ENCODE peak calls at places on chromosomes 3 and 15, in four cellular contexts. One of them, this sample, is unnamed.

GRCh38 chr3:29186982-29187718 is 93.7 kb upstream of the RBMS3 start:
- DNase-seq in mesenchymal stem cell: peak
- DNase-seq in neuronal stem cell: no peak
- DNase-seq in trophoblast cell: no peak
- DNase-seq in this sample: peak

GRCh38 chr15:63950911-63951481 is 95.3 kb downstream of the DAPK2 start:
- DNase-seq in mesenchymal stem cell: peak
- DNase-seq in neuronal stem cell: no peak
- DNase-seq in trophoblast cell: no peak
- DNase-seq in this sample: no peak

GRCh38 chr3:53196575-53197407 is 35.8 kb downstream of the PRKCD start:
- DNase-seq in mesenchymal stem cell: peak
- DNase-seq in neuronal stem cell: no peak
- DNase-seq in trophoblast cell: peak
- DNase-seq in this sample: peak

GRCh38 chr3:53629396-53629711 is 134.9 kb downstream of the CACNA1D start:
- DNase-seq in mesenchymal stem cell: no peak
- DNase-seq in neuronal stem cell: no peak
- DNase-seq in trophoblast cell: no peak
- DNase-seq in this sample: no peak

GRCh38 chr15:92012368-92012629 is 158.8 kb downstream of the SLCO3A1 start:
- DNase-seq in mesenchymal stem cell: no peak
- DNase-seq in neuronal stem cell: no peak
- DNase-seq in trophoblast cell: no peak
- DNase-seq in this sample: no peak

GRCh38 chr3:32421991-32422859 is 30.6 kb downstream of the CMTM7 start:
- DNase-seq in mesenchymal stem cell: peak
- DNase-seq in neuronal stem cell: no peak
- DNase-seq in trophoblast cell: no peak
- DNase-seq in this sample: no peak

GRCh38 chr15:74867562-74868458 is 5.4 kb downstream of the SCAMP2 start:
- DNase-seq in mesenchymal stem cell: no peak
- DNase-seq in neuronal stem cell: no peak
- DNase-seq in trophoblast cell: no peak
- DNase-seq in this sample: no peak

GRCh38 chr15:41233367-41233771 is 2.3 kb downstream of the CHP1 start:
- DNase-seq in mesenchymal stem cell: peak
- DNase-seq in neuronal stem cell: no peak
- DNase-seq in trophoblast cell: peak
- DNase-seq in this sample: no peak

GRCh38 chr3:122754867-122755835 is 38.5 kb downstream of the HSPBAP1 start:
- DNase-seq in mesenchymal stem cell: peak
- DNase-seq in neuronal stem cell: peak
- DNase-seq in trophoblast cell: peak
- DNase-seq in this sample: peak

GRCh38 chr3:100465871-100466777 is 26.3 kb upstream of the TMEM45A start:
- DNase-seq in mesenchymal stem cell: peak
- DNase-seq in neuronal stem cell: no peak
- DNase-seq in trophoblast cell: no peak
- DNase-seq in this sample: no peak

GRCh38 chr15:92061511-92062200 is 208.1 kb downstream of the SLCO3A1 start:
- DNase-seq in mesenchymal stem cell: no peak
- DNase-seq in neuronal stem cell: no peak
- DNase-seq in trophoblast cell: no peak
- DNase-seq in this sample: no peak

GRCh38 chr3:156614642-156615511 is 59.5 kb upstream of the TIPARP start:
- DNase-seq in mesenchymal stem cell: no peak
- DNase-seq in neuronal stem cell: no peak
- DNase-seq in trophoblast cell: peak
- DNase-seq in this sample: peak

GRCh38 chr15:81002254-81003022 is 1.7 kb downstream of the TLNRD1 start:
- DNase-seq in mesenchymal stem cell: peak
- DNase-seq in neuronal stem cell: no peak
- DNase-seq in trophoblast cell: no peak
- DNase-seq in this sample: peak

GRCh38 chr3:114508976-114509375 is 215.1 kb downstream of the TIGIT start:
- DNase-seq in mesenchymal stem cell: peak
- DNase-seq in neuronal stem cell: no peak
- DNase-seq in trophoblast cell: no peak
- DNase-seq in this sample: peak

GRCh38 chr3:127536818-127537810 is 53.4 kb downstream of the TPRA1 start:
- DNase-seq in mesenchymal stem cell: no peak
- DNase-seq in neuronal stem cell: peak
- DNase-seq in trophoblast cell: no peak
- DNase-seq in this sample: peak

GRCh38 chr3:81245043-81245442 is 516.4 kb downstream of the GBE1 start:
- DNase-seq in mesenchymal stem cell: no peak
- DNase-seq in neuronal stem cell: no peak
- DNase-seq in trophoblast cell: no peak
- DNase-seq in this sample: no peak

GRCh38 chr3:185961675-185962232 is 23.9 kb upstream of the TRA2B start:
- DNase-seq in mesenchymal stem cell: no peak
- DNase-seq in neuronal stem cell: no peak
- DNase-seq in trophoblast cell: no peak
- DNase-seq in this sample: no peak

GRCh38 chr3:15361494-15362214 is 29.3 kb upstream of the SH3BP5 start:
- DNase-seq in mesenchymal stem cell: no peak
- DNase-seq in neuronal stem cell: peak
- DNase-seq in trophoblast cell: peak
- DNase-seq in this sample: peak

GRCh38 chr15:66798426-66799061 is 96.5 kb downstream of the SMAD6 start:
- DNase-seq in mesenchymal stem cell: no peak
- DNase-seq in neuronal stem cell: no peak
- DNase-seq in trophoblast cell: no peak
- DNase-seq in this sample: no peak

GRCh38 chr15:49370782-49371181 is 52.3 kb upstream of the FGF7 start:
- DNase-seq in mesenchymal stem cell: peak
- DNase-seq in neuronal stem cell: no peak
- DNase-seq in trophoblast cell: no peak
- DNase-seq in this sample: no peak

GRCh38 chr3:96259-96658 is 100.3 kb upstream of the CHL1 start:
- DNase-seq in mesenchymal stem cell: no peak
- DNase-seq in neuronal stem cell: no peak
- DNase-seq in trophoblast cell: no peak
- DNase-seq in this sample: no peak

GRCh38 chr3:66956740-66957139 is 41.4 kb upstream of the KBTBD8 start:
- DNase-seq in mesenchymal stem cell: no peak
- DNase-seq in neuronal stem cell: no peak
- DNase-seq in trophoblast cell: no peak
- DNase-seq in this sample: no peak

GRCh38 chr3:19147905-19148767 is at the start of gene KCNH8:
- DNase-seq in mesenchymal stem cell: no peak
- DNase-seq in neuronal stem cell: peak
- DNase-seq in trophoblast cell: no peak
- DNase-seq in this sample: peak

GRCh38 chr3:124266517-124266916 is 274.6 kb upstream of the ROPN1 start:
- DNase-seq in mesenchymal stem cell: no peak
- DNase-seq in neuronal stem cell: no peak
- DNase-seq in trophoblast cell: peak
- DNase-seq in this sample: peak

GRCh38 chr3:191008074-191008473 is 145.6 kb upstream of the GMNC start:
- DNase-seq in mesenchymal stem cell: no peak
- DNase-seq in neuronal stem cell: no peak
- DNase-seq in trophoblast cell: no peak
- DNase-seq in this sample: no peak

GRCh38 chr3:156723182-156723619 is 48.8 kb downstream of the TIPARP start:
- DNase-seq in mesenchymal stem cell: no peak
- DNase-seq in neuronal stem cell: no peak
- DNase-seq in trophoblast cell: no peak
- DNase-seq in this sample: no peak

GRCh38 chr3:10471337-10471721 is 34.1 kb downstream of the ATP2B2 start:
- DNase-seq in mesenchymal stem cell: no peak
- DNase-seq in neuronal stem cell: peak
- DNase-seq in trophoblast cell: no peak
- DNase-seq in this sample: peak

GRCh38 chr3:150970665-150971327 is 1.7 kb downstream of the CLRN1 start:
- DNase-seq in mesenchymal stem cell: peak
- DNase-seq in neuronal stem cell: no peak
- DNase-seq in trophoblast cell: no peak
- DNase-seq in this sample: peak

GRCh38 chr3:55269096-55269495 is 218.0 kb downstream of the WNT5A start:
- DNase-seq in mesenchymal stem cell: peak
- DNase-seq in neuronal stem cell: no peak
- DNase-seq in trophoblast cell: no peak
- DNase-seq in this sample: no peak

GRCh38 chr15:95451891-95452290 is 878.6 kb upstream of the NR2F2 start:
- DNase-seq in mesenchymal stem cell: no peak
- DNase-seq in neuronal stem cell: no peak
- DNase-seq in trophoblast cell: no peak
- DNase-seq in this sample: no peak

GRCh38 chr15:50798684-50799083 is 33.2 kb upstream of the SPPL2A start:
- DNase-seq in mesenchymal stem cell: peak
- DNase-seq in neuronal stem cell: no peak
- DNase-seq in trophoblast cell: no peak
- DNase-seq in this sample: no peak

GRCh38 chr3:24734019-24734418 is 239.4 kb upstream of the THRB start:
- DNase-seq in mesenchymal stem cell: no peak
- DNase-seq in neuronal stem cell: no peak
- DNase-seq in trophoblast cell: no peak
- DNase-seq in this sample: no peak

GRCh38 chr3:183485093-183485492 is 56.7 kb upstream of the MCF2L2 start:
- DNase-seq in mesenchymal stem cell: no peak
- DNase-seq in neuronal stem cell: no peak
- DNase-seq in trophoblast cell: no peak
- DNase-seq in this sample: no peak

GRCh38 chr3:134388748-134389485 is 14.7 kb upstream of the AMOTL2 start:
- DNase-seq in mesenchymal stem cell: no peak
- DNase-seq in neuronal stem cell: no peak
- DNase-seq in trophoblast cell: no peak
- DNase-seq in this sample: no peak

GRCh38 chr3:134388292-134388691 is 14.0 kb upstream of the AMOTL2 start:
- DNase-seq in mesenchymal stem cell: no peak
- DNase-seq in neuronal stem cell: no peak
- DNase-seq in trophoblast cell: no peak
- DNase-seq in this sample: no peak

GRCh38 chr3:134389865-134390264 is 15.6 kb upstream of the AMOTL2 start:
- DNase-seq in mesenchymal stem cell: no peak
- DNase-seq in neuronal stem cell: no peak
- DNase-seq in trophoblast cell: no peak
- DNase-seq in this sample: no peak

GRCh38 chr3:134384963-134385362 is 10.7 kb upstream of the AMOTL2 start:
- DNase-seq in mesenchymal stem cell: no peak
- DNase-seq in neuronal stem cell: no peak
- DNase-seq in trophoblast cell: no peak
- DNase-seq in this sample: no peak

GRCh38 chr3:134387293-134387692 is 13.0 kb upstream of the AMOTL2 start:
- DNase-seq in mesenchymal stem cell: no peak
- DNase-seq in neuronal stem cell: no peak
- DNase-seq in trophoblast cell: no peak
- DNase-seq in this sample: no peak
- H2AK5ac ChIP-seq in mesenchymal stem cell: no peak
- H2AK5ac ChIP-seq in neuronal stem cell: no peak
- H2AK5ac ChIP-seq in trophoblast cell: no peak
- H2AK5ac ChIP-seq in this sample: no peak

GRCh38 chr15:89098281-89098680 is 10.0 kb downstream of the ABHD2 start:
- DNase-seq in mesenchymal stem cell: no peak
- DNase-seq in neuronal stem cell: no peak
- DNase-seq in trophoblast cell: no peak
- DNase-seq in this sample: no peak
- H2BK120ac ChIP-seq in mesenchymal stem cell: no peak
- H2BK120ac ChIP-seq in neuronal stem cell: no peak
- H2BK120ac ChIP-seq in trophoblast cell: no peak
- H2BK120ac ChIP-seq in this sample: no peak

DNA sequence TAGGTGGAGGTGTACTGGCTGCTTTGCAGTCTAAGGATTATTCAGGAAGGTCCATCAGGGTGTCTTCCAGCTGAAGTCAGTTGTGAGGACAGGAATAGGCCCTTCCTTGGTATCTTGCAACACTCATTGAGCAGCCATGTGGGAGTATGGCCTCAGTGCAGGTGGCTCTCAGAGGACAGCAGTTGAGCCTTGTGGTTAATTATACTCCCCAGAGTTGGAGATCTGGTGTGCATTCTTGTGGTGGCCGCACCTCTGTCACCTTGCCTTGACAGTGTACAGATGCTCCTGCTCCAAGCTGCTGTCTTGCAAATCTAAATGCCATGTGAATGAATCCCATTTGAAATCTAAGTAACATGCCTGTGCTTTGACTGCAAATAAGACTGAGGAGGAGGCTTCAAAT is 339.9 kb upstream of the BCHE start:
- DNase-seq in mesenchymal stem cell: peak
- DNase-seq in neuronal stem cell: no peak
- DNase-seq in trophoblast cell: no peak
- DNase-seq in this sample: no peak
- H3K4ac ChIP-seq in mesenchymal stem cell: no peak
- H3K4ac ChIP-seq in neuronal stem cell: no peak
- H3K4ac ChIP-seq in trophoblast cell: no peak
- H3K4ac ChIP-seq in this sample: no peak

GRCh38 chr3:119579366-119580147 is at the start of gene ADPRH:
- DNase-seq in mesenchymal stem cell: peak
- DNase-seq in neuronal stem cell: peak
- DNase-seq in trophoblast cell: peak
- DNase-seq in this sample: peak

GRCh38 chr3:119580148-119580760 is 962 bp downstream of the ADPRH start:
- DNase-seq in mesenchymal stem cell: no peak
- DNase-seq in neuronal stem cell: no peak
- DNase-seq in trophoblast cell: no peak
- DNase-seq in this sample: peak

GRCh38 chr3:119585867-119586570 is 6.7 kb downstream of the ADPRH start:
- DNase-seq in mesenchymal stem cell: no peak
- DNase-seq in neuronal stem cell: no peak
- DNase-seq in trophoblast cell: no peak
- DNase-seq in this sample: no peak

GRCh38 chr3:119585193-119585592 is 5.9 kb downstream of the ADPRH start:
- DNase-seq in mesenchymal stem cell: no peak
- DNase-seq in neuronal stem cell: no peak
- DNase-seq in trophoblast cell: no peak
- DNase-seq in this sample: no peak

GRCh38 chr3:119582178-119582577 is 2.9 kb downstream of the ADPRH start:
- DNase-seq in mesenchymal stem cell: peak
- DNase-seq in neuronal stem cell: no peak
- DNase-seq in trophoblast cell: no peak
- DNase-seq in this sample: no peak
- H2AK5ac ChIP-seq in mesenchymal stem cell: no peak
- H2AK5ac ChIP-seq in neuronal stem cell: no peak
- H2AK5ac ChIP-seq in trophoblast cell: no peak
- H2AK5ac ChIP-seq in this sample: no peak

GRCh38 chr3:45597166-45597565 is 2.6 kb downstream of the LIMD1 start:
- DNase-seq in mesenchymal stem cell: peak
- DNase-seq in neuronal stem cell: no peak
- DNase-seq in trophoblast cell: no peak
- DNase-seq in this sample: no peak
- H2BK120ac ChIP-seq in mesenchymal stem cell: no peak
- H2BK120ac ChIP-seq in neuronal stem cell: no peak
- H2BK120ac ChIP-seq in trophoblast cell: no peak
- H2BK120ac ChIP-seq in this sample: no peak